ENCODE peak calls at places on chromosomes 3 and 15, in seven cellular contexts. B is NCI-H2081; I is Peyer's patch; K is GF-D8; E is CD8-positive, alpha-beta T cell; W is mesothelial cell of epicardium; R is RWPE1. S is an unnamed sample.

GRCh38 chr3:155193868-155194267 is 99.6 kb downstream of the STRIT1 start:
- DNase-seq in B (no peak), I (no peak), K (no peak), E (no peak), W (no peak), R (no peak), S (no peak)

GRCh38 chr3:12339701-12340480 is 51.0 kb downstream of the PPARG start:
- DNase-seq in B (no peak), I (no peak), K (no peak), E (no peak), W (no peak), R (no peak), S (no peak)

GRCh38 chr15:81014446-81015093 is 13.8 kb downstream of the TLNRD1 start:
- DNase-seq in B (no peak), I (no peak), K (no peak), E (no peak), W (no peak), R (no peak), S (no peak)

GRCh38 chr3:151612119-151612518 is 121.6 kb upstream of the AADACL2 start:
- DNase-seq in B (no peak), I (no peak), K (no peak), E (no peak), W (no peak), R (no peak), S (no peak)

GRCh38 chr15:25178835-25179672 is 224.3 kb downstream of the SNRPN start:
- DNase-seq in B (no peak), I (peak), K (no peak), E (peak), W (peak), R (no peak), S (peak)

GRCh38 chr3:119529883-119530282 is 29.5 kb downstream of the CD80 start:
- DNase-seq in B (no peak), I (no peak), K (no peak), E (no peak), W (no peak), R (no peak), S (no peak)

GRCh38 chr15:29674661-29675533 is 147.4 kb downstream of the TJP1 start:
- DNase-seq in B (no peak), I (peak), K (no peak), E (no peak), W (peak), R (peak), S (no peak)

GRCh38 chr3:50268703-50269451 is at the start of gene SEMA3B:
- DNase-seq in B (no peak), I (peak), K (no peak), E (no peak), W (no peak), R (peak), S (no peak)

GRCh38 chr15:87907676-87908446 is 348.7 kb downstream of the NTRK3 start:
- DNase-seq in B (no peak), I (no peak), K (no peak), E (no peak), W (no peak), R (no peak), S (peak)

GRCh38 chr3:67647390-67647878 is 7.0 kb downstream of the SUCLG2 start:
- DNase-seq in B (no peak), I (peak), K (no peak), E (no peak), W (no peak), R (peak), S (no peak)

GRCh38 chr3:19540464-19540863 is 392.2 kb downstream of the KCNH8 start:
- DNase-seq in B (no peak), I (no peak), K (no peak), E (no peak), W (no peak), R (no peak), S (no peak)

GRCh38 chr15:57319919-57320542 is 56.3 kb upstream of the CGNL1 start:
- DNase-seq in B (no peak), I (no peak), K (no peak), E (no peak), W (no peak), R (no peak), S (no peak)

GRCh38 chr3:196235452-196236122 is 19.3 kb downstream of the SLC51A start:
- DNase-seq in B (no peak), I (no peak), K (peak), E (no peak), W (no peak), R (no peak), S (no peak)

GRCh38 chr3:140910860-140911259 is 30.8 kb upstream of the SLC25A36 start:
- DNase-seq in B (no peak), I (no peak), K (no peak), E (no peak), W (no peak), R (no peak), S (no peak)

GRCh38 chr3:195240171-195240701 is 30.7 kb downstream of the XXYLT1 start:
- DNase-seq in B (no peak), I (no peak), K (no peak), E (no peak), W (peak), R (no peak), S (peak)

GRCh38 chr3:186960327-186960726 is 30.0 kb downstream of the ST6GAL1 start:
- DNase-seq in B (no peak), I (no peak), K (no peak), E (no peak), W (no peak), R (no peak), S (no peak)

GRCh38 chr3:67791620-67792019 is 137.2 kb upstream of the SUCLG2 start:
- DNase-seq in B (no peak), I (no peak), K (no peak), E (no peak), W (no peak), R (no peak), S (no peak)

GRCh38 chr15:33074942-33075341 is 119.6 kb downstream of the FMN1 start:
- DNase-seq in B (no peak), I (no peak), K (no peak), E (no peak), W (no peak), R (no peak), S (no peak)

GRCh38 chr3:182238141-182238540 is 526.4 kb downstream of the SOX2 start:
- DNase-seq in B (no peak), I (no peak), K (no peak), E (no peak), W (no peak), R (no peak), S (peak)

GRCh38 chr3:143806043-143806442 is 42.2 kb downstream of the SLC9A9 start:
- DNase-seq in B (no peak), I (no peak), K (no peak), E (no peak), W (no peak), R (no peak), S (no peak)